ENCODE peak calls at places on chromosomes 3 and 15, in eight cellular contexts. One of them, this sample, is unnamed.

GRCh38 chr3:14772533-14773138 is 46.1 kb upstream of the FGD5 start:
- DNase-seq in neural progenitor cell: no peak
- DNase-seq in ovary: peak
- DNase-seq in left ventricle myocardium inferior: no peak
- DNase-seq in heart right ventricle: no peak
- DNase-seq in left lung: no peak
- DNase-seq in cardiac muscle cell: no peak
- DNase-seq in A673: no peak
- DNase-seq in this sample: peak

GRCh38 chr15:36429707-36430106 is 149.7 kb upstream of the CDIN1 start:
- DNase-seq in neural progenitor cell: no peak
- DNase-seq in ovary: no peak
- DNase-seq in left ventricle myocardium inferior: no peak
- DNase-seq in heart right ventricle: no peak
- DNase-seq in left lung: no peak
- DNase-seq in cardiac muscle cell: no peak
- DNase-seq in A673: no peak
- DNase-seq in this sample: no peak

GRCh38 chr3:11096266-11097135 is 57.8 kb upstream of the HRH1 start:
- DNase-seq in neural progenitor cell: peak
- DNase-seq in ovary: peak
- DNase-seq in left ventricle myocardium inferior: peak
- DNase-seq in heart right ventricle: peak
- DNase-seq in left lung: peak
- DNase-seq in cardiac muscle cell: peak
- DNase-seq in A673: peak
- DNase-seq in this sample: peak

GRCh38 chr15:43516185-43516584 is 1.2 kb upstream of the MAP1A start:
- DNase-seq in neural progenitor cell: no peak
- DNase-seq in ovary: peak
- DNase-seq in left ventricle myocardium inferior: peak
- DNase-seq in heart right ventricle: peak
- DNase-seq in left lung: no peak
- DNase-seq in cardiac muscle cell: no peak
- DNase-seq in A673: peak
- DNase-seq in this sample: peak

GRCh38 chr3:188646592-188646991 is 492.6 kb downstream of the LPP start:
- DNase-seq in neural progenitor cell: no peak
- DNase-seq in ovary: no peak
- DNase-seq in left ventricle myocardium inferior: no peak
- DNase-seq in heart right ventricle: no peak
- DNase-seq in left lung: no peak
- DNase-seq in cardiac muscle cell: peak
- DNase-seq in A673: peak
- DNase-seq in this sample: no peak

GRCh38 chr3:111601810-111602209 is 6.7 kb upstream of the ZBED2 start:
- DNase-seq in neural progenitor cell: no peak
- DNase-seq in ovary: no peak
- DNase-seq in left ventricle myocardium inferior: no peak
- DNase-seq in heart right ventricle: no peak
- DNase-seq in left lung: no peak
- DNase-seq in cardiac muscle cell: no peak
- DNase-seq in A673: no peak
- DNase-seq in this sample: no peak

GRCh38 chr3:190366145-190366544 is 21.8 kb upstream of the CLDN16 start:
- DNase-seq in neural progenitor cell: no peak
- DNase-seq in ovary: no peak
- DNase-seq in left ventricle myocardium inferior: no peak
- DNase-seq in heart right ventricle: no peak
- DNase-seq in left lung: no peak
- DNase-seq in cardiac muscle cell: no peak
- DNase-seq in A673: peak
- DNase-seq in this sample: no peak

GRCh38 chr3:182746959-182747358 is 46.3 kb upstream of the ATP11B start:
- DNase-seq in neural progenitor cell: no peak
- DNase-seq in ovary: no peak
- DNase-seq in left ventricle myocardium inferior: no peak
- DNase-seq in heart right ventricle: no peak
- DNase-seq in left lung: no peak
- DNase-seq in cardiac muscle cell: no peak
- DNase-seq in A673: no peak
- DNase-seq in this sample: no peak

GRCh38 chr3:172591876-172592771 is 68.9 kb upstream of the TNFSF10 start:
- DNase-seq in neural progenitor cell: no peak
- DNase-seq in ovary: no peak
- DNase-seq in left ventricle myocardium inferior: no peak
- DNase-seq in heart right ventricle: no peak
- DNase-seq in left lung: no peak
- DNase-seq in cardiac muscle cell: no peak
- DNase-seq in A673: no peak
- DNase-seq in this sample: no peak

GRCh38 chr3:33096103-33096868 is 660 bp downstream of the GLB1 start:
- DNase-seq in neural progenitor cell: peak
- DNase-seq in ovary: peak
- DNase-seq in left ventricle myocardium inferior: peak
- DNase-seq in heart right ventricle: no peak
- DNase-seq in left lung: peak
- DNase-seq in cardiac muscle cell: peak
- DNase-seq in A673: peak
- DNase-seq in this sample: peak

GRCh38 chr15:41855121-41855941 is 16.7 kb downstream of the PLA2G4B start:
- DNase-seq in neural progenitor cell: no peak
- DNase-seq in ovary: no peak
- DNase-seq in left ventricle myocardium inferior: no peak
- DNase-seq in heart right ventricle: no peak
- DNase-seq in left lung: no peak
- DNase-seq in cardiac muscle cell: peak
- DNase-seq in A673: no peak
- DNase-seq in this sample: no peak

GRCh38 chr15:67520276-67520975 is 505 bp upstream of the C15orf61 start:
- DNase-seq in neural progenitor cell: no peak
- DNase-seq in ovary: peak
- DNase-seq in left ventricle myocardium inferior: no peak
- DNase-seq in heart right ventricle: no peak
- DNase-seq in left lung: no peak
- DNase-seq in cardiac muscle cell: no peak
- DNase-seq in A673: no peak
- DNase-seq in this sample: no peak

DNA sequence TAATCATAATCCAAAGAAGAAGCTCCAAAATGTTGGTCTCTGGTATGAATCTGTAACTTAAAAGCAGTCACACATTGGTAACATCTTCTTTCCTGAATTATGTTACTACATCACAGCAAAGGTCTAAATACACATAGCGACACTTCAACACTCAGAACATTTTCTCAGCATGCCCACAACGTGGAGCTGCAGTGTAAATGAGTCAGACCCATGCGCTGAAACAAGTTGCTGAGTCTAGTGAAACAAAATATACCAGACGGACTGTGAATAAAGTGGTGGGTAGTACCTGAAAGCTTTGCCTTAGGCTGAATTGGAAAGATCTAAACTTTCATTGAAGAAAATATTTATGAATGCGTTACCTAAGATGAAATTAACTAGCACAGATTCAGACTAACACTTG is 33.2 kb upstream of the GOLGA8B start:
- DNase-seq in neural progenitor cell: no peak
- DNase-seq in ovary: no peak
- DNase-seq in left ventricle myocardium inferior: no peak
- DNase-seq in heart right ventricle: no peak
- DNase-seq in left lung: no peak
- DNase-seq in cardiac muscle cell: peak
- DNase-seq in A673: peak
- DNase-seq in this sample: no peak
- TF ChIP-seq CTCF in neural progenitor cell: peak
- TF ChIP-seq CTCF in ovary: no peak
- TF ChIP-seq CTCF in left ventricle myocardium inferior: peak
- TF ChIP-seq CTCF in heart right ventricle: peak
- TF ChIP-seq CTCF in left lung: no peak
- TF ChIP-seq CTCF in cardiac muscle cell: no peak
- TF ChIP-seq CTCF in A673: peak
- TF ChIP-seq CTCF in this sample: no peak

GRCh38 chr15:22947101-22948000 is 32.8 kb downstream of the CYFIP1 start:
- DNase-seq in neural progenitor cell: no peak
- DNase-seq in ovary: no peak
- DNase-seq in left ventricle myocardium inferior: no peak
- DNase-seq in heart right ventricle: no peak
- DNase-seq in left lung: no peak
- DNase-seq in cardiac muscle cell: no peak
- DNase-seq in A673: no peak
- DNase-seq in this sample: no peak
- H3K27ac ChIP-seq in neural progenitor cell: no peak
- H3K27ac ChIP-seq in ovary: no peak
- H3K27ac ChIP-seq in left ventricle myocardium inferior: peak
- H3K27ac ChIP-seq in heart right ventricle: no peak
- H3K27ac ChIP-seq in left lung: no peak
- H3K27ac ChIP-seq in cardiac muscle cell: no peak
- H3K27ac ChIP-seq in A673: peak
- H3K27ac ChIP-seq in this sample: peak

GRCh38 chr3:134618473-134618860 is 32.4 kb downstream of the KY start:
- DNase-seq in neural progenitor cell: no peak
- DNase-seq in ovary: no peak
- DNase-seq in left ventricle myocardium inferior: no peak
- DNase-seq in heart right ventricle: no peak
- DNase-seq in left lung: no peak
- DNase-seq in cardiac muscle cell: no peak
- DNase-seq in A673: no peak
- DNase-seq in this sample: no peak

GRCh38 chr3:134619884-134620445 is 30.9 kb downstream of the KY start:
- DNase-seq in neural progenitor cell: no peak
- DNase-seq in ovary: no peak
- DNase-seq in left ventricle myocardium inferior: no peak
- DNase-seq in heart right ventricle: no peak
- DNase-seq in left lung: no peak
- DNase-seq in cardiac muscle cell: no peak
- DNase-seq in A673: no peak
- DNase-seq in this sample: peak

GRCh38 chr3:134617608-134618472 is 33.0 kb downstream of the KY start:
- DNase-seq in neural progenitor cell: no peak
- DNase-seq in ovary: no peak
- DNase-seq in left ventricle myocardium inferior: no peak
- DNase-seq in heart right ventricle: no peak
- DNase-seq in left lung: no peak
- DNase-seq in cardiac muscle cell: no peak
- DNase-seq in A673: no peak
- DNase-seq in this sample: peak

GRCh38 chr3:134620476-134621115 is 30.2 kb downstream of the KY start:
- DNase-seq in neural progenitor cell: no peak
- DNase-seq in ovary: no peak
- DNase-seq in left ventricle myocardium inferior: no peak
- DNase-seq in heart right ventricle: no peak
- DNase-seq in left lung: no peak
- DNase-seq in cardiac muscle cell: no peak
- DNase-seq in A673: no peak
- DNase-seq in this sample: peak

DNA sequence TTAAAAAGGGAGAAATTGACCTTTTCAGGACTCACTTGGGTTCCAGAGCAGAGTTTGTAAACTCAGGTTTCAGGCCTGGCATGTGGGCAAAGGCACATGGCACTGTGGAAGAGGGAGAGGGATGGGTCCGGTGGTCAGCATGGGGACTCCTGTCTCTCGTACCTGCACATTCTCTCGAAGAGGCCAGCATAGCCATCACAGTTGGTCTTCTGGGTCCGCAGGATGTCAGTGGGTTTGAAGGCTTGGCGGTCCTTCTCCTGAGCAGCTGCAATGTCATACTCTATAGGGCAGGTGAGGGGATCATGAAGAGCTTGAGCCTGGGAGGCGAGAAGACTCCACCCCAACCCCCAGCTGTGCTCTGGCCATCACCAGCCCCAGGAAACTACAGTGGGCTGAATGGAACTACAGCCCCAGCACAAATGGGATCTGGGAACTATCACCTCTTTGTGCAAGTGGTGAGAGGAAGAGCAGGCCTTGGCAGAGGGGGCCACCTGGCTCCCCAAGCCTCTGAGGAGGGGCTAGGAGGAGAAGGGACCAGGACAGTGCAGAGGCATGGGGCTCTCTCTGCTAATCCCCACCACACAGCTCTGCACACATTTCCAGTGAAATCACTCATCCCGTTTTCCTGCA is 31.7 kb downstream of the KY start:
- DNase-seq in neural progenitor cell: no peak
- DNase-seq in ovary: no peak
- DNase-seq in left ventricle myocardium inferior: no peak
- DNase-seq in heart right ventricle: no peak
- DNase-seq in left lung: no peak
- DNase-seq in cardiac muscle cell: no peak
- DNase-seq in A673: no peak
- DNase-seq in this sample: peak
- H3K4me3 ChIP-seq in neural progenitor cell: no peak
- H3K4me3 ChIP-seq in ovary: no peak
- H3K4me3 ChIP-seq in left ventricle myocardium inferior: no peak
- H3K4me3 ChIP-seq in heart right ventricle: no peak
- H3K4me3 ChIP-seq in left lung: no peak
- H3K4me3 ChIP-seq in cardiac muscle cell: no peak
- H3K4me3 ChIP-seq in A673: no peak
- H3K4me3 ChIP-seq in this sample: no peak

GRCh38 chr3:8451696-8452095 is 49.9 kb upstream of the LMCD1 start:
- DNase-seq in neural progenitor cell: no peak
- DNase-seq in ovary: no peak
- DNase-seq in left ventricle myocardium inferior: no peak
- DNase-seq in heart right ventricle: no peak
- DNase-seq in left lung: no peak
- DNase-seq in cardiac muscle cell: no peak
- DNase-seq in A673: peak
- DNase-seq in this sample: peak

GRCh38 chr3:8453153-8453552 is 48.5 kb upstream of the LMCD1 start:
- DNase-seq in neural progenitor cell: no peak
- DNase-seq in ovary: no peak
- DNase-seq in left ventricle myocardium inferior: no peak
- DNase-seq in heart right ventricle: no peak
- DNase-seq in left lung: no peak
- DNase-seq in cardiac muscle cell: no peak
- DNase-seq in A673: no peak
- DNase-seq in this sample: peak

GRCh38 chr3:8446845-8447244 is 54.8 kb upstream of the LMCD1 start:
- DNase-seq in neural progenitor cell: no peak
- DNase-seq in ovary: no peak
- DNase-seq in left ventricle myocardium inferior: no peak
- DNase-seq in heart right ventricle: no peak
- DNase-seq in left lung: no peak
- DNase-seq in cardiac muscle cell: no peak
- DNase-seq in A673: no peak
- DNase-seq in this sample: no peak

GRCh38 chr3:8452112-8452511 is 49.5 kb upstream of the LMCD1 start:
- DNase-seq in neural progenitor cell: no peak
- DNase-seq in ovary: no peak
- DNase-seq in left ventricle myocardium inferior: no peak
- DNase-seq in heart right ventricle: no peak
- DNase-seq in left lung: no peak
- DNase-seq in cardiac muscle cell: no peak
- DNase-seq in A673: no peak
- DNase-seq in this sample: peak

DNA sequence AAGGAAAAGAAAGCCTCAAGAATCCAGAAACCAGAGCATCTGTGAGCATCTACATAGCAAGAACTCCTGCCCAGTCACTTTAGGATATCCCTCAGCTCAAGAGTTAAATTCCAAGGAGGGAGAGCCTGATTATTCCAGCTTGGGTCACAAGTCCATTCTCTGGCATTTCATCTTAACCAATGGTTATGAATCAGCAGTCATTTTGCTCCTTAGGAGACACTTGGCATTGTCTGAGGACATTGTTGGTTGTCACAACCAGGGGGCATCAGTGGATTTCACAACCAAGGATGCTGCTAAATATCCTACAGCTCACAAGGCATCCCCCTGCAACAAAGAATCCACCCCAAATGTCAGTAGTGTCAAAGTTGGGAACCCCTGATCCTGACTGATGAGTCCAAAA is 51.0 kb upstream of the LMCD1 start:
- DNase-seq in neural progenitor cell: peak
- DNase-seq in ovary: no peak
- DNase-seq in left ventricle myocardium inferior: no peak
- DNase-seq in heart right ventricle: no peak
- DNase-seq in left lung: no peak
- DNase-seq in cardiac muscle cell: no peak
- DNase-seq in A673: no peak
- DNase-seq in this sample: no peak
- TF ChIP-seq CTCF in neural progenitor cell: peak
- TF ChIP-seq CTCF in ovary: no peak
- TF ChIP-seq CTCF in left ventricle myocardium inferior: peak
- TF ChIP-seq CTCF in heart right ventricle: peak
- TF ChIP-seq CTCF in left lung: no peak
- TF ChIP-seq CTCF in cardiac muscle cell: no peak
- TF ChIP-seq CTCF in A673: peak
- TF ChIP-seq CTCF in this sample: no peak